ENCODE peak calls at places on chromosome 14, in five cellular contexts. One of them, this sample, is unnamed.

GRCh38 chr14:34227834-34228662 is 234.0 kb downstream of the SPTSSA start:
- DNase-seq in A549: peak; percentile 75
- DNase-seq in IMR-90: peak; percentile 44
- DNase-seq in GM12878: no peak
- DNase-seq in K562: peak; percentile 73
- DNase-seq in this sample: peak; percentile 81

GRCh38 chr14:100296106-100296651 is 10.1 kb downstream of the SLC25A29 start:
- DNase-seq in GM12878: no peak
- DNase-seq in K562: no peak
- DNase-seq in IMR-90: no peak
- DNase-seq in A549: no peak
- DNase-seq in this sample: no peak

GRCh38 chr14:88258026-88258425 is 65.0 kb downstream of the KCNK10 start:
- DNase-seq in K562: no peak
- DNase-seq in IMR-90: no peak
- DNase-seq in GM12878: no peak
- DNase-seq in A549: no peak
- DNase-seq in this sample: no peak

GRCh38 chr14:71698027-71698426 is 234.2 kb upstream of the RGS6 start:
- DNase-seq in A549: no peak
- DNase-seq in K562: no peak
- DNase-seq in GM12878: no peak
- DNase-seq in IMR-90: no peak
- DNase-seq in this sample: no peak

GRCh38 chr14:75877292-75877691 is 104.5 kb downstream of the TGFB3 start:
- DNase-seq in IMR-90: peak; percentile 97
- DNase-seq in K562: no peak
- DNase-seq in GM12878: no peak
- DNase-seq in A549: no peak
- DNase-seq in this sample: no peak

GRCh38 chr14:42806909-42807315 is 1200.2 kb downstream of the LRFN5 start:
- DNase-seq in K562: no peak
- DNase-seq in IMR-90: peak; percentile 96
- DNase-seq in GM12878: no peak
- DNase-seq in A549: no peak
- DNase-seq in this sample: no peak

GRCh38 chr14:61388173-61388975 is 67.0 kb downstream of the PRKCH start:
- DNase-seq in K562: no peak
- DNase-seq in GM12878: peak; percentile 86
- DNase-seq in IMR-90: no peak
- DNase-seq in A549: no peak
- DNase-seq in this sample: no peak

GRCh38 chr14:44700184-44700583 is 193.1 kb upstream of the FSCB start:
- DNase-seq in K562: no peak
- DNase-seq in A549: no peak
- DNase-seq in IMR-90: peak; percentile 52
- DNase-seq in GM12878: no peak
- DNase-seq in this sample: no peak

GRCh38 chr14:59208224-59208814 is 19.9 kb downstream of the DAAM1 start:
- DNase-seq in GM12878: peak; percentile 65
- DNase-seq in K562: peak; percentile 23
- DNase-seq in A549: no peak
- DNase-seq in IMR-90: peak; percentile 69
- DNase-seq in this sample: no peak

GRCh38 chr14:57495409-57495808 is 1.8 kb upstream of the CCDC198 start:
- DNase-seq in IMR-90: no peak
- DNase-seq in K562: no peak
- DNase-seq in A549: no peak
- DNase-seq in GM12878: no peak
- DNase-seq in this sample: no peak

GRCh38 chr14:69535230-69535848 is 39.3 kb downstream of the CCDC177 start:
- DNase-seq in A549: peak; percentile 83
- DNase-seq in IMR-90: peak; percentile 50
- DNase-seq in K562: peak; percentile 25
- DNase-seq in GM12878: no peak
- DNase-seq in this sample: peak; percentile 84

GRCh38 chr14:91573894-91574837 is 64.1 kb upstream of the PPP4R3A start:
- DNase-seq in K562: no peak
- DNase-seq in IMR-90: peak; percentile 25
- DNase-seq in GM12878: peak; percentile 2
- DNase-seq in A549: peak; percentile 43
- DNase-seq in this sample: peak; percentile 63

GRCh38 chr14:51473808-51474207 is 177.9 kb upstream of the FRMD6 start:
- DNase-seq in A549: no peak
- DNase-seq in GM12878: no peak
- DNase-seq in IMR-90: peak; percentile 74
- DNase-seq in K562: no peak
- DNase-seq in this sample: no peak

GRCh38 chr14:50668008-50668851 is at the start of gene SAV1:
- DNase-seq in IMR-90: peak; percentile 87
- DNase-seq in K562: peak; percentile 49
- DNase-seq in A549: no peak
- DNase-seq in GM12878: no peak
- DNase-seq in this sample: peak; percentile 89

GRCh38 chr14:99252443-99252939 is 19.5 kb downstream of the BCL11B start:
- DNase-seq in K562: no peak
- DNase-seq in GM12878: no peak
- DNase-seq in IMR-90: no peak
- DNase-seq in A549: no peak
- DNase-seq in this sample: no peak

GRCh38 chr14:38391334-38391733 is 135.4 kb upstream of the CLEC14A start:
- DNase-seq in K562: no peak
- DNase-seq in A549: no peak
- DNase-seq in GM12878: no peak
- DNase-seq in IMR-90: peak; percentile 59
- DNase-seq in this sample: no peak

GRCh38 chr14:101591582-101591981 is 30.3 kb downstream of the DIO3 start:
- DNase-seq in GM12878: no peak
- DNase-seq in K562: no peak
- DNase-seq in IMR-90: no peak
- DNase-seq in A549: no peak
- DNase-seq in this sample: no peak

GRCh38 chr14:98174031-98174430 is 1098.0 kb downstream of the BCL11B start:
- DNase-seq in GM12878: no peak
- DNase-seq in K562: no peak
- DNase-seq in IMR-90: no peak
- DNase-seq in A549: no peak
- DNase-seq in this sample: no peak

GRCh38 chr14:98931911-98932310 is 340.1 kb downstream of the BCL11B start:
- DNase-seq in K562: no peak
- DNase-seq in IMR-90: no peak
- DNase-seq in GM12878: no peak
- DNase-seq in A549: no peak
- DNase-seq in this sample: no peak

GRCh38 chr14:52299692-52300278 is 14.3 kb upstream of the PTGER2 start:
- DNase-seq in IMR-90: peak; percentile 71
- DNase-seq in GM12878: no peak
- DNase-seq in K562: peak; percentile 26
- DNase-seq in A549: peak; percentile 54
- DNase-seq in this sample: peak; percentile 59

GRCh38 chr14:34810028-34810427 is 65.1 kb downstream of the BAZ1A start:
- DNase-seq in IMR-90: no peak
- DNase-seq in A549: no peak
- DNase-seq in GM12878: no peak
- DNase-seq in K562: no peak
- DNase-seq in this sample: no peak

DNA sequence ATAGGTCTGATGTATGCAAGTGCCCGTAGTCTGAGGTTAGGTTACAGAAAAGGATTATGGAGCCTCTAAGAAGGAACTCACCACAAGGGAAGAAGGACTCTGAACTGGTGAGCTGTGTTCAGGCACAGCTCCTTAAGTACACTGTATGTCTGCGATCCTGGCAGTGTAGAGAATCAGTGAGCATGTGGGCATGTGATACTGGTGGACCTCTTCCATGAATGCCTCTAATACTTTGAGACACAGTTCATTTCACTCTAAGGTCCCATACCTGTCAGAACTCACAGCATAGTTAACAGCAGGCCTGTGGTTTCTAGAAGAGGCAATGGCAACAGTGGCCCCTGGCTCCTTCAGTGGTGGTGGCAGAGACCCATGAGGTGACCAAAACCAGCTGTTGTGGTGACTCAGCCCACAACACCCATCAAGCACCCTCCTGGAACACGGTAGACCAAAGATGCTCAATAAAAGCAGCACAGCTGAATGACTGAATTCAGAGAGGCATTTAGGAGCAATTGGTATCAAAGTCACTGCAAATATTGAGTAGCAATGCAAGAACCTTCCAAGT is 6.9 kb upstream of the OR6J1 start:
- DNase-seq in A549: no peak
- DNase-seq in K562: peak; percentile 14
- DNase-seq in IMR-90: no peak
- DNase-seq in GM12878: peak; percentile 44
- DNase-seq in this sample: no peak
- TF ChIP-seq RCOR1 in A549: no peak
- TF ChIP-seq RCOR1 in K562: no peak
- TF ChIP-seq RCOR1 in IMR-90: no peak
- TF ChIP-seq RCOR1 in GM12878: no peak
- TF ChIP-seq RCOR1 in this sample: no peak

GRCh38 chr14:25090716-25091454 is 40.9 kb upstream of the STXBP6 start:
- DNase-seq in IMR-90: peak; percentile 66
- DNase-seq in GM12878: no peak
- DNase-seq in A549: no peak
- DNase-seq in K562: no peak
- DNase-seq in this sample: no peak
- TF ChIP-seq RCOR1 in IMR-90: no peak
- TF ChIP-seq RCOR1 in GM12878: no peak
- TF ChIP-seq RCOR1 in A549: no peak
- TF ChIP-seq RCOR1 in K562: no peak
- TF ChIP-seq RCOR1 in this sample: no peak

GRCh38 chr14:22900088-22900799 is 17.2 kb downstream of the REM2 start:
- DNase-seq in GM12878: peak; percentile 47
- DNase-seq in IMR-90: peak; percentile 78
- DNase-seq in K562: peak; percentile 85
- DNase-seq in A549: peak; percentile 77
- DNase-seq in this sample: peak; percentile 72
- TF ChIP-seq RCOR1 in GM12878: no peak
- TF ChIP-seq RCOR1 in IMR-90: no peak
- TF ChIP-seq RCOR1 in K562: no peak
- TF ChIP-seq RCOR1 in A549: no peak
- TF ChIP-seq RCOR1 in this sample: no peak

GRCh38 chr14:94052662-94053061 is 26.5 kb downstream of the OTUB2 start:
- DNase-seq in GM12878: no peak
- DNase-seq in K562: no peak
- DNase-seq in A549: no peak
- DNase-seq in IMR-90: no peak
- DNase-seq in this sample: no peak

GRCh38 chr14:94049625-94050023 is 23.5 kb downstream of the OTUB2 start:
- DNase-seq in A549: no peak
- DNase-seq in IMR-90: no peak
- DNase-seq in GM12878: no peak
- DNase-seq in K562: no peak
- DNase-seq in this sample: no peak

GRCh38 chr14:94050231-94050880 is 24.2 kb downstream of the OTUB2 start:
- DNase-seq in K562: no peak
- DNase-seq in IMR-90: no peak
- DNase-seq in A549: no peak
- DNase-seq in GM12878: no peak
- DNase-seq in this sample: no peak

GRCh38 chr14:94051779-94052178 is 25.6 kb downstream of the OTUB2 start:
- DNase-seq in A549: no peak
- DNase-seq in K562: no peak
- DNase-seq in GM12878: no peak
- DNase-seq in IMR-90: no peak
- DNase-seq in this sample: no peak

DNA sequence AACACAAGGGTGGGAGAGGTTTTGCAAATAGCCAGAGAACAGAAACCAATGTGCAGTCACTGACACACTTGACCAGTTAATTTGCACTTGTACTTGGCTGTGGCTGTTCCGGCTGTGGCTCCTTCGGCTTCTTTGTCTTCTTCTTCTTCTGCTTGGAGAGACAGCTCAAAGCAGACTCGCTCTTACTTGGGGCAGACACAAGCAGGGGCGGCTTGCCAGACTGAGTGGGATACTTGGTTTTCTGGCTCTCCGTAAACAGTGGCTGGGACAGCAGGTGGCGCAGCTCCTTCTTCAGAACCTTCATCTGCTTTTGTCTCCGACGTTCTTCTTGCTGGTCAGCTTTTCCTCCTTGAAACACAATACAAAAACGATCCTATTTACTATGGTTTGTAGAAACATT is 25.0 kb downstream of the OTUB2 start:
- DNase-seq in IMR-90: peak; percentile 42
- DNase-seq in K562: no peak
- DNase-seq in A549: no peak
- DNase-seq in GM12878: no peak
- DNase-seq in this sample: no peak
- TF ChIP-seq RCOR1 in IMR-90: no peak
- TF ChIP-seq RCOR1 in K562: no peak
- TF ChIP-seq RCOR1 in A549: no peak
- TF ChIP-seq RCOR1 in GM12878: no peak
- TF ChIP-seq RCOR1 in this sample: no peak

GRCh38 chr14:68193970-68194634 is 374.5 kb downstream of the RAD51B start:
- DNase-seq in IMR-90: no peak
- DNase-seq in A549: no peak
- DNase-seq in K562: no peak
- DNase-seq in GM12878: no peak
- DNase-seq in this sample: no peak

GRCh38 chr14:68198713-68199464 is 379.3 kb downstream of the RAD51B start:
- DNase-seq in A549: no peak
- DNase-seq in GM12878: no peak
- DNase-seq in K562: no peak
- DNase-seq in IMR-90: no peak
- DNase-seq in this sample: no peak

GRCh38 chr14:68192935-68193334 is 373.4 kb downstream of the RAD51B start:
- DNase-seq in GM12878: no peak
- DNase-seq in K562: no peak
- DNase-seq in IMR-90: no peak
- DNase-seq in A549: no peak
- DNase-seq in this sample: no peak

GRCh38 chr14:68191567-68192321 is 372.2 kb downstream of the RAD51B start:
- DNase-seq in K562: no peak
- DNase-seq in A549: peak; percentile 62
- DNase-seq in GM12878: no peak
- DNase-seq in IMR-90: peak; percentile 37
- DNase-seq in this sample: no peak

DNA sequence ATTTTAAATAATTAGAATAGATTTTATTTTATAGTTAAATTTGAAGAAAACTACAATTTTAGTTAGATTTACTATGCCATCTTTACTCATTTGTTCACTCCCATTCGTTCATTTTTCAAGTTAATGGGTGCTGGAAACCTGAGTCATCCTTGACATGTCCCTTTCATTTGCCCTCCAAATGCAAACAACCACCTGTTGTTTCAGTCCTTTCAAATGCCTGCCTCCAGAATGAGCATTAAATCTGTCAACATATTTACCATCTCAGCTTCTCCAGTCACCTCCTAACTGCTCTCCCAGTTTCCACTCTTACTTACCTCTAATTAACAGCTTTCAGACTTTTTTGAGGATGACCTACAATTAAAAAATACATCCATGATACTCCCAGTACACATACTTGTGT is 375.5 kb downstream of the RAD51B start:
- DNase-seq in IMR-90: no peak
- DNase-seq in K562: no peak
- DNase-seq in GM12878: no peak
- DNase-seq in A549: no peak
- DNase-seq in this sample: no peak
- TF ChIP-seq RCOR1 in IMR-90: no peak
- TF ChIP-seq RCOR1 in K562: no peak
- TF ChIP-seq RCOR1 in GM12878: no peak
- TF ChIP-seq RCOR1 in A549: no peak
- TF ChIP-seq RCOR1 in this sample: no peak

GRCh38 chr14:26729851-26730250 is 132.0 kb upstream of the NOVA1 start:
- DNase-seq in GM12878: no peak
- DNase-seq in A549: no peak
- DNase-seq in IMR-90: no peak
- DNase-seq in K562: no peak
- DNase-seq in this sample: no peak
- TF ChIP-seq RCOR1 in GM12878: no peak
- TF ChIP-seq RCOR1 in A549: no peak
- TF ChIP-seq RCOR1 in IMR-90: no peak
- TF ChIP-seq RCOR1 in K562: no peak
- TF ChIP-seq RCOR1 in this sample: no peak

This sample was measured in SK-N-SH.